ENCODE peak calls at places on chromosomes 12 and 14, in ten cellular contexts. Y, I, F, W, E, L, C, A, Q and U are unnamed samples.

GRCh38 chr12:125160556-125160955 is 95.3 kb downstream of the AACS start:
- DNase-seq in W (no peak), L (no peak), Y (no peak), E (no peak), C (no peak), I (no peak), A (no peak), F (no peak), Q (no peak), U (no peak)

GRCh38 chr12:10940389-10940788 is 1.3 kb upstream of the TAS2R14 start:
- DNase-seq in E (no peak), A (no peak), C (no peak), W (no peak), L (peak), F (no peak), Y (no peak), Q (no peak), I (peak), U (no peak)

GRCh38 chr14:56294125-56294524 is 175.9 kb downstream of the PELI2 start:
- DNase-seq in W (no peak), A (no peak), L (no peak), I (peak), E (no peak), Q (no peak), Y (no peak), C (no peak), F (no peak), U (no peak)

GRCh38 chr12:52139579-52140062 is 52.2 kb downstream of the KRT80 start:
- DNase-seq in C (no peak), Y (peak), Q (no peak), W (peak), I (peak), L (peak), A (no peak), E (no peak), F (no peak), U (no peak)

GRCh38 chr14:61992139-61992538 is 229.9 kb downstream of the SNAPC1 start:
- DNase-seq in I (no peak), W (no peak), E (no peak), C (no peak), A (no peak), F (no peak), Y (no peak), Q (no peak), L (no peak), U (no peak)

GRCh38 chr14:80996049-80996901 is 40.9 kb downstream of the TSHR start:
- DNase-seq in L (peak), I (peak), Y (no peak), W (no peak), A (peak), F (no peak), C (peak), E (peak), Q (no peak), U (no peak)

GRCh38 chr12:56014205-56014604 is 6.6 kb upstream of the IKZF4 start:
- DNase-seq in L (no peak), Y (no peak), W (no peak), F (no peak), I (no peak), Q (no peak), A (no peak), E (peak), C (no peak), U (no peak)

GRCh38 chr14:100982356-100982755 is 78.8 kb upstream of the RTL1 start:
- DNase-seq in I (peak), W (no peak), L (no peak), Y (no peak), E (no peak), A (no peak), F (no peak), Q (no peak), C (no peak), U (no peak)

GRCh38 chr12:95805864-95806669 is 15.5 kb upstream of the NTN4 start:
- DNase-seq in Q (no peak), F (peak), E (peak), L (peak), A (no peak), C (peak), W (no peak), I (peak), Y (no peak), U (no peak)

DNA sequence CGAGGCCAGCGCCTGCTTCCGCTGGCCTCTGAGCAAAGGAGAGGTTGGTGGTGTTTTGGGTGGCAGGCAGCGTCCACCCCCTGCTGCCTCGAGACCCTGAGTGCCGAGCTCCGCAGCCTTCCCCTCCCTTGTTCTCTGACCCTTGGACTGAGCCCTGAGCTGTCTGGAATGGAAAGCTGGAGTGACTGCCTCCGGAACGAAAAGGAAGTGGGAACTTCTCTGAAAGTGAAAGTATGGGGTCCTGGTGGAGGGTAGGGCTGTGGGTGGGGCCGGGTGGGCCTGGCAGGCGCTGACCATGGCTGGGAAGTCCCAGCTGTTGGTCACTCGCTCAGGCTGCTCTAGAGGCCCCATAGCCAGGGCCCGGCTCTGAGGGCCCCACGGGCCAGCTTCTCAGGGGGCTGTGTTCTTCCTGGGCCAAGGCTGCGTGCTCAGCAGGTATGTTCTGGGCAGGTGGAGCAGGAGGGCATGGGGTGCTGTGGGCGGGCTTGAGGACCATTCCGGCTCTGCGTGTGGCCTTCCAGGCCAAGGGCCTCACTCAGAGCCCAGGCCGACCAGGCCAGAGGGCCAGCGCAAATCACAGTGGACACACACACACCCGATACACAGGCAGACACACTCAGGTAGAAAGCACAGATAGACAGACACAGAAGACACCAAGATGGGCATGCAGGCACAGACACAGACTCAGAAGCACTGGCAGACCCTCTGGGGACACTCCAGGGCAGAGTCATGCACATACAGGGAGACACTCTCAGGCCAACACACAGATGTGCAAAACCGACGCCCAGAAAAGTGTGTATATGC is at the start of gene EXOC3L4:
- DNase-seq in F (no peak), E (no peak), I (no peak), A (no peak), C (no peak), Y (no peak), L (no peak), Q (no peak), W (no peak), U (no peak)
- H3K27ac ChIP-seq in F (peak), E (no peak), I (no peak), A (no peak), C (no peak), Y (peak), L (peak), Q (peak), W (no peak), U (no peak)

DNA sequence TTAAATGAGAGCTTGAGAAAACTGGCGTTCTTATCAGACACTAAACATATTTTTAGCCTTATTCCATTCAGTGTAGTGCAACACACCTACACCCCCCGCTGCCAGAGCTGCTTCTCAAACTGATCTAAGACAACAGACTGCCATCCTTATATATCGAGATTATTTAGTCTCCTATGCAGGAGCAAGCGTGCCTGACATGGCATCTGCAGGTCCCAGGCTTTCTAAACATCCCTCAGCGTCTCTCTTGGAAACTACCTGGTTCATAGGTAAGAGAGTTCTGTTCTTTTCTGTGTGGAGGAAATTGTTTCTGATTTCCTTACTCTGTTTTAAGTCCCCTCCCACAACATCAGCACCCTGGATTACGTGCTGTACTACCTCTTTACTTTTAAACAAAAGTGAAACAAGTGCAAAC is 117.1 kb upstream of the PTPRB start:
- DNase-seq in L (no peak), W (no peak), A (no peak), I (no peak), Y (no peak), E (no peak), F (no peak), Q (no peak), C (no peak), U (no peak)
- H3K27ac ChIP-seq in L (no peak), W (no peak), A (no peak), I (no peak), Y (no peak), E (no peak), F (no peak), Q (no peak), C (no peak), U (no peak)

DNA sequence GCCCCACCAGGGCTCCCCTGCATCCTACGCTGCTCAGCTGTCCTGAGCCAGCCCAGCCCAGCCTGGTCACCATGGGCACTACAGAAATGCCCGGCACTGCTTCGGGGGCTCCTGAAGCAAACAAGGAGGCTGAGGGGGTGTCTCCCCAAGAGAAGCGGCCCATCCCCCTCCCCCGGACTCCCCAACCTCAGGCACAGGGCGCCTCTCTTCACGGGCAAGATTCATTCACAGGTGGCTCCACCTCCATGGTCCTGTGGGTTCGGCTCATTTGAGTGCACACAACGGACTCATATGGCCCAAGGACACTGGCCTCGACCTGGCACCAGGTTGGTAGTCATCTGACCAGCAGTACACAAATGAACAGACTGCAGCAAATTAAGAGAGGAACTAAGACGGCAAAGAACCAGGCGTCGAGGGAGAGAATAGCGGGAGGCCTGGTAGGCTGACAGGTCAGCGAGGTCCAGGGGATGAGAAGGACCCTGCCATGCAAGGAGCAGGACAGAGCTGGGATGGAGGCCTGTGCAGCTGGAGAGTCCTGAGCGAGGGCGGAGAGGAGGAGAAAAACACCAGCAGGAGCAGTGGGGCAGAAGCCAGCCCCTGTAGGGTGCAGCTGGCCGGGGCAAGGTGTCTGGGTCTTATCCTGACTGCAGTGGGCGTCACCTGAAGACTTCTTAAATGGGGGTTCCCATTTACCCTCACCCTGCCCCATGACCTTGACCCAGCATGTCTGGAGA is 60.2 kb downstream of the PRIMA1 start:
- DNase-seq in E (no peak), W (no peak), Q (no peak), A (no peak), L (no peak), I (no peak), Y (no peak), C (no peak), F (no peak), U (no peak)
- H3K27ac ChIP-seq in E (no peak), W (no peak), Q (no peak), A (no peak), L (no peak), I (no peak), Y (no peak), C (no peak), F (no peak), U (no peak)

DNA sequence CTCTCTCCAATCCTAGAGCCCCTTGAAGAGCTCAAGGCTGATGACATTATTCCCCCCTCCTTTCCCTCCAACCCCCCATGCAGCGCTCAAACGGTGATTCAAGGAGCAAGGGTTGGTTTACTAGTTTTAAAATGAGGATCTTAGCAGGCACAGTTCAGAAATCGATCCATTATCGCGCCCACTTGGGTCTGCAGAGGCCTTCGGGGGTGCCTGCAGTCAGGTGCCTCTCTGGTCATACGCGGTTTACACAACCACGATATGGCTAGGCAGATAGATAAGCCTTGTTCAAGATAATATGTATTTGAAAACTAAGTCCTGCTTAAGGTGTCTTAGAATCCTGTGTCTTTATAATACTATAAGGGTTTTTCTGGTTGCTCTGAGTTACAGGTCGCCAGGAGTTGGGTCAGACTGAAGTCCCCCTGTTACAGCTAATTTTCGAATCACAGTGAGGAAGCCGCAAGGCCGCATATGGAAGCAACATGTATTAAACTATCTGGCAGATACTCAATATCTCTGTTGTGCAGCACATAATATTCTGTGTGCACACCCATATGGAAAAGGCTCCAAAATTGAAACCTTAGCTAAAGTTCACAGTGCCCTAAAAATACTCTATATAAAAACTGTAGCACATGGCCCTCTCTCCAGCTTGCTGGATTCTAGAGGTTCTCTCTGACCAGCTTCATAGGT is 10.0 kb downstream of the BHLHE41 start:
- DNase-seq in C (no peak), Y (no peak), W (no peak), Q (no peak), I (no peak), L (no peak), E (no peak), A (no peak), F (no peak), U (no peak)
- H3K27ac ChIP-seq in C (peak), Y (peak), W (no peak), Q (peak), I (no peak), L (peak), E (no peak), A (peak), F (peak), U (peak)

GRCh38 chr12:69916541-69917270 is 91.7 kb downstream of the MYRFL start:
- DNase-seq in I (peak), W (no peak), C (no peak), L (no peak), Y (no peak), F (no peak), A (no peak), Q (no peak), E (no peak), U (no peak)
- H3K27ac ChIP-seq in I (no peak), W (no peak), C (no peak), L (no peak), Y (no peak), F (no peak), A (no peak), Q (no peak), E (no peak), U (no peak)